ENCODE peak calls at places on chromosomes 11 and 22, in nine cellular contexts. G is stomach, X is cardiac muscle cell, E is tibial nerve, N is testis, H is body of pancreas, M is tibial artery, O is lower lobe of right lung, W is spleen. Q is an unnamed sample. For H3K4me1, the result is how much of the 10 kb centered on the place peaks cover.

GRCh38 chr22:44266811-44267760 is 45.7 kb downstream of the SHISAL1 start:
- DNase-seq in G (no peak), X (no peak), E (no peak), N (no peak), H (no peak), M (no peak), O (peak), W (peak), Q (no peak)

GRCh38 chr11:46977038-46977818 is 40.7 kb downstream of the CSTPP1 start:
- DNase-seq in G (no peak), X (peak), E (no peak), N (no peak), H (no peak), M (no peak), O (no peak), W (no peak), Q (peak)

GRCh38 chr11:134558258-134558835 is 146.3 kb upstream of the B3GAT1 start:
- DNase-seq in G (no peak), X (no peak), E (no peak), N (no peak), H (no peak), M (no peak), O (no peak), W (no peak), Q (peak)

GRCh38 chr22:21657361-21658118 is 8.3 kb upstream of the PPIL2 start:
- DNase-seq in G (peak), X (peak), E (no peak), N (peak), H (peak), M (peak), O (peak), W (peak), Q (peak)

GRCh38 chr11:119506436-119506835 is 83.5 kb upstream of the THY1 start:
- DNase-seq in G (no peak), X (peak), E (no peak), N (no peak), H (no peak), M (no peak), O (no peak), W (no peak), Q (no peak)

GRCh38 chr22:20219667-20220628 is 48.2 kb downstream of the RTN4R start:
- DNase-seq in G (no peak), X (no peak), E (no peak), N (peak), H (no peak), M (no peak), O (no peak), W (no peak), Q (no peak)

GRCh38 chr22:40026641-40027040 is 31.9 kb downstream of the FAM83F start:
- DNase-seq in G (no peak), X (no peak), E (no peak), N (no peak), H (no peak), M (no peak), O (no peak), W (peak), Q (no peak)

GRCh38 chr11:41879186-41879738 is 419.8 kb upstream of the LRRC4C start:
- DNase-seq in G (no peak), X (no peak), E (no peak), N (no peak), H (no peak), M (no peak), O (no peak), W (no peak), Q (no peak)

GRCh38 chr22:22799561-22799960 is 88.1 kb upstream of the IGLL5 start:
- DNase-seq in G (no peak), X (no peak), E (no peak), N (no peak), H (no peak), M (peak), O (no peak), W (no peak), Q (no peak)

GRCh38 chr11:27464155-27464759 is 8.3 kb downstream of the LGR4 start:
- DNase-seq in G (no peak), X (peak), E (no peak), N (no peak), H (peak), M (no peak), O (no peak), W (no peak), Q (no peak)

GRCh38 chr22:24525416-24526037 is 29.4 kb downstream of the GUCD1 start:
- DNase-seq in G (peak), X (peak), E (peak), N (peak), H (peak), M (peak), O (peak), W (peak), Q (peak)

GRCh38 chr11:69335461-69336386 is 41.8 kb downstream of the MYEOV start:
- DNase-seq in G (peak), X (no peak), E (no peak), N (no peak), H (no peak), M (peak), O (no peak), W (no peak), Q (no peak)

GRCh38 chr11:134486704-134487103 is 74.7 kb upstream of the B3GAT1 start:
- DNase-seq in G (no peak), X (no peak), E (no peak), N (no peak), H (no peak), M (no peak), O (no peak), W (no peak), Q (no peak)

GRCh38 chr11:118641463-118642019 is 34.1 kb downstream of the PHLDB1 start:
- DNase-seq in G (peak), X (no peak), E (no peak), N (no peak), H (peak), M (no peak), O (no peak), W (no peak), Q (no peak)

GRCh38 chr11:126404367-126404766 is 48.9 kb downstream of the ST3GAL4 start:
- DNase-seq in G (no peak), X (no peak), E (no peak), N (no peak), H (no peak), M (no peak), O (no peak), W (peak), Q (no peak)

GRCh38 chr22:19143967-19144400 is 467 bp downstream of the ESS2 start:
- DNase-seq in G (no peak), X (peak), E (no peak), N (no peak), H (no peak), M (no peak), O (no peak), W (peak), Q (no peak)

GRCh38 chr11:10452211-10452767 is 2.8 kb upstream of the AMPD3 start:
- DNase-seq in G (no peak), X (no peak), E (no peak), N (no peak), H (no peak), M (no peak), O (no peak), W (no peak), Q (no peak)

GRCh38 chr11:29507381-29507780 is 509.4 kb downstream of the KCNA4 start:
- DNase-seq in G (no peak), X (no peak), E (no peak), N (no peak), H (no peak), M (no peak), O (no peak), W (no peak), Q (no peak)

GRCh38 chr11:98566978-98567377 is 453.8 kb upstream of the CNTN5 start:
- DNase-seq in G (no peak), X (no peak), E (no peak), N (no peak), H (no peak), M (no peak), O (no peak), W (no peak), Q (no peak)

GRCh38 chr22:41429946-41430332 is 16.7 kb downstream of the TOB2 start:
- DNase-seq in G (no peak), X (no peak), E (no peak), N (no peak), H (no peak), M (no peak), O (no peak), W (no peak), Q (no peak)

GRCh38 chr22:31579835-31580242 is 82.2 kb downstream of the PISD start:
- DNase-seq in G (no peak), X (no peak), E (no peak), N (peak), H (no peak), M (no peak), O (no peak), W (no peak), Q (no peak)

GRCh38 chr11:12556788-12557384 is 117.3 kb upstream of the TEAD1 start:
- DNase-seq in G (peak), X (peak), E (peak), N (peak), H (peak), M (peak), O (peak), W (no peak), Q (peak)

GRCh38 chr11:12901272-12901671 is 107.8 kb upstream of the RASSF10 start:
- DNase-seq in G (no peak), X (no peak), E (no peak), N (no peak), H (no peak), M (no peak), O (no peak), W (no peak), Q (no peak)

GRCh38 chr11:93288767-93289166 is 41.8 kb upstream of the DEUP1 start:
- DNase-seq in G (no peak), X (no peak), E (no peak), N (no peak), H (no peak), M (no peak), O (no peak), W (no peak), Q (no peak)

GRCh38 chr11:125141686-125142535 is 22.6 kb upstream of the PKNOX2 start:
- DNase-seq in G (peak), X (peak), E (no peak), N (peak), H (peak), M (no peak), O (peak), W (peak), Q (peak)

GRCh38 chr11:116374085-116374484 is 398.7 kb downstream of the BUD13 start:
- DNase-seq in G (no peak), X (no peak), E (no peak), N (no peak), H (no peak), M (no peak), O (no peak), W (no peak), Q (no peak)

GRCh38 chr11:116373545-116373944 is 399.2 kb downstream of the BUD13 start:
- DNase-seq in G (no peak), X (no peak), E (no peak), N (no peak), H (no peak), M (no peak), O (no peak), W (no peak), Q (no peak)

GRCh38 chr11:116376547-116376946 is 396.2 kb downstream of the BUD13 start:
- DNase-seq in G (no peak), X (no peak), E (no peak), N (no peak), H (no peak), M (no peak), O (no peak), W (no peak), Q (no peak)

GRCh38 chr11:116376054-116376453 is 396.7 kb downstream of the BUD13 start:
- DNase-seq in G (no peak), X (no peak), E (no peak), N (no peak), H (no peak), M (no peak), O (no peak), W (no peak), Q (no peak)

DNA sequence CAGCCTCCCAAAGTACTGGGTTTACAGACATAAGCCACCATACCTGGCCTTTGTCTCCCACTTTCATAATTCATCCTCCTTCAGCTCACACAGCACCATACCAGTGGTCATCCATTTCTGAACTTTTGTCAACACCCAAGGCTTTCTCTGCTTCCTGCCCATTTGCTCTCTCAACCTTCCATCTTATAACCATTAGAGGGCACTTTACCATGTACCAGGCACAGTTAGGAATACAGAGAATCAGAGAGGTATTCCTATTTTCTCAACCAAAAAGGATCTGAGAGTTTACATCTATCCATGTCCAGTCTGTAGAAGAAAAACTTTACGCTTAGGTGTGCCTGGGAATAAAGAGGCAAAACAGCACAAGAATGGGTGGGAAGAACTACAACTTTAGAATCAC is 397.6 kb downstream of the BUD13 start:
- DNase-seq in G (no peak), X (no peak), E (no peak), N (no peak), H (no peak), M (no peak), O (no peak), W (no peak), Q (no peak)
- TF ChIP-seq CTCF in G (no peak), X (no peak), E (no peak), N (no peak), H (no peak), M (no peak), O (no peak), W (no peak), Q (no peak)

GRCh38 chr11:65384301-65384889 is 1.9 kb upstream of the SLC25A45 start:
- DNase-seq in G (no peak), X (peak), E (no peak), N (no peak), H (no peak), M (no peak), O (no peak), W (no peak), Q (no peak)
- H3K4me1 ChIP-seq in G (half or more), X (under half), E (half or more), N (under half), H (half or more), M (half or more), O (half or more), W (half or more), Q (half or more)

DNA sequence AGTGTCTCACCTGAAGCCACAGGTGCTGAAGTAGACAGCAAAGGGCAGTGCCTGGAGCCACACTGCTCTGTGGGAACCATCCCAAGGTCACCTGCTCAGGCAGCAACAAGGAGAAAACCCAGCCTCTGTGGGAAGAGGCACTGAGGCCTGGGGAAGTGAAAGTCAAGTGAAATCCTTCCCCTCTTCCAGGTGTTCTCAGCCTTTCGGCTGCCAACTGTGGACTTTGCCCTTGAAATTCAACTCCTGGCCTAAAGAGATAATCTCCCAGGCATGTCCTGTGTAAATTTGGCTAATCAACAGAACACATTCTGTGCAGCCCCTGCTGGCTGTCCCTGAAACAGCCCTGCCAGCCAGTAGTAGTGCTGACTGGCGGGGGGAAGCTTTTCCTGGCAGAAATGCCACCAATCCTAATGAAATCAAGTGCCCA is 112.1 kb downstream of the RPL27A start:
- DNase-seq in G (peak), X (no peak), E (no peak), N (no peak), H (peak), M (no peak), O (no peak), W (no peak), Q (no peak)
- TF ChIP-seq CTCF in G (no peak), X (no peak), E (no peak), N (no peak), H (peak), M (peak), O (peak), W (peak), Q (peak)

GRCh38 chr22:37164535-37164887 is 14.8 kb upstream of the IL2RB start:
- DNase-seq in G (no peak), X (no peak), E (no peak), N (no peak), H (no peak), M (no peak), O (no peak), W (no peak), Q (no peak)
- H3K4me1 ChIP-seq in G (under half), X (under half), E (under half), N (under half), H (under half), M (under half), O (under half), W (half or more), Q (under half)

DNA sequence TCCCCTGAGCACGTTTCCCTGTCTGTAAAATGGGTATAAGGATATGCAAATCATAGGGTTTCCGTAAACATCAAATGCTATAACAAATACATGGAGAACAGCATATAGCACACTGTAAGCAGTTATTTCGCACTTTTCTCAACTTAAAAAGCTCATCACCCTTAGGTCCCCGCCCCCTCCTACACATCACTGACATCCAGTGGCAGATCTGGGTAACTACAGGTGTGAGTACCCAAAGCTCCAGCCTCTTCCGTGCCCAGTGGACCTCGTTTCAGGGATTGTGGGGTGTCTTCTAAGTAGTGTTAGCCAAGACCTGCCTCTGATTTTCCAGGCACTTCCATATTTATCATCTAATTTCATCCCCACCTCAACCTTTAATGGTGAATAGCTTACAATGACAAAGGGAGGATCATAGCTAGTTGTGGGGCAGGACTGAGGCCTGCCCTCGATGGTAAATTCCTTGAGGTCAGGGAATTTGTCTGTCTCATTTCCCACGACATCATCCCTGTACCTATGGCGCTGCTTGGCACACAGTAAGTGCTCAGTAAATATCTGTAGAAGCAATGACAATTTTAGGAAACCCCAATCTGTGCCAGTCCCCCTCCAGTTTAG is 340.6 kb downstream of the TENM4 start:
- DNase-seq in G (peak), X (peak), E (no peak), N (peak), H (peak), M (peak), O (no peak), W (no peak), Q (no peak)
- TF ChIP-seq CTCF in G (no peak), X (peak), E (peak), N (peak), H (peak), M (peak), O (peak), W (peak), Q (peak)

GRCh38 chr11:129388824-129389223 is 13.2 kb downstream of the BARX2 start:
- DNase-seq in G (no peak), X (no peak), E (no peak), N (no peak), H (no peak), M (no peak), O (no peak), W (no peak), Q (no peak)
- H3K4me1 ChIP-seq in G (under half), X (under half), E (under half), N (under half), H (under half), M (under half), O (under half), W (under half), Q (under half)